ENCODE peak calls at places on chromosomes 2 and 18, in eight cellular contexts. L, P, G, A, V, S, C and T are unnamed samples.

GRCh38 chr18:21110667-21111350 is 804 bp downstream of the ROCK1 start:
- DNase-seq in A (peak; percentile 67), C (peak; percentile 52), L (peak; percentile 80), S (peak; percentile 43), G (peak; percentile 32), P (no peak), V (peak; percentile 37), T (peak; percentile 53)

GRCh38 chr2:32711219-32711618 is 83.4 kb downstream of the TTC27 start:
- DNase-seq in L (no peak), V (peak; percentile 94), C (no peak), A (no peak), G (peak; percentile 82), S (no peak), P (no peak), T (peak; percentile 93)

GRCh38 chr2:102420290-102420689 is 2.7 kb upstream of the IL18RAP start:
- DNase-seq in S (peak; percentile 69), P (no peak), A (no peak), C (no peak), G (no peak), L (no peak), V (no peak), T (no peak)

GRCh38 chr2:27681844-27682243 is 18.2 kb downstream of the SLC4A1AP start:
- DNase-seq in A (no peak), P (no peak), C (peak; percentile 6), V (peak; percentile 69), L (no peak), G (peak; percentile 62), S (no peak), T (peak; percentile 83)

GRCh38 chr2:17661460-17661859 is 92.2 kb downstream of the SMC6 start:
- DNase-seq in P (no peak), G (no peak), S (no peak), C (no peak), V (no peak), A (no peak), L (no peak), T (no peak)

GRCh38 chr2:113075030-113075429 is 7.3 kb downstream of the IL1F10 start:
- DNase-seq in C (no peak), V (no peak), S (no peak), G (no peak), A (no peak), P (no peak), L (no peak), T (no peak)

GRCh38 chr2:20467789-20468548 is 21.1 kb downstream of the RHOB start:
- DNase-seq in L (no peak), C (no peak), A (no peak), S (no peak), V (no peak), P (no peak), G (no peak), T (no peak)

GRCh38 chr2:8837795-8838140 is 355 bp upstream of the KIDINS220 start:
- DNase-seq in G (no peak), C (no peak), P (no peak), V (no peak), L (peak; percentile 3), A (no peak), S (no peak), T (no peak)

GRCh38 chr2:127003028-127003800 is 103.7 kb downstream of the BIN1 start:
- DNase-seq in G (no peak), L (no peak), S (peak; percentile 72), P (no peak), C (no peak), A (peak; percentile 29), V (no peak), T (no peak)

GRCh38 chr2:206488623-206489022 is 45.3 kb downstream of the ADAM23 start:
- DNase-seq in A (no peak), V (no peak), L (no peak), G (no peak), S (no peak), C (no peak), P (no peak), T (no peak)

GRCh38 chr18:44771957-44772917 is 91.5 kb downstream of the SETBP1 start:
- DNase-seq in L (no peak), S (no peak), G (peak; percentile 91), P (no peak), A (peak; percentile 46), C (no peak), V (peak; percentile 24), T (peak; percentile 77)

GRCh38 chr18:26383454-26384270 is 157.4 kb downstream of the TAF4B start:
- DNase-seq in G (peak; percentile 80), C (peak; percentile 55), V (peak; percentile 73), A (no peak), S (peak; percentile 60), L (peak; percentile 68), P (peak; percentile 52), T (peak; percentile 93)

GRCh38 chr2:30487603-30488002 is 40.6 kb downstream of the LCLAT1 start:
- DNase-seq in V (no peak), L (no peak), A (no peak), P (no peak), C (peak; percentile 68), S (no peak), G (no peak), T (no peak)

GRCh38 chr2:235956281-235956970 is 211.8 kb downstream of the GBX2 start:
- DNase-seq in G (no peak), P (no peak), C (no peak), V (no peak), S (no peak), A (no peak), L (no peak), T (no peak)

GRCh38 chr18:45106331-45106774 is 425.7 kb downstream of the SETBP1 start:
- DNase-seq in A (peak; percentile 37), S (no peak), C (no peak), P (no peak), V (peak; percentile 51), G (peak; percentile 55), L (peak; percentile 76), T (peak; percentile 6)

GRCh38 chr18:46570134-46570533 is 86.9 kb downstream of the LOXHD1 start:
- DNase-seq in V (no peak), A (no peak), P (no peak), C (no peak), S (no peak), G (no peak), L (no peak), T (no peak)

GRCh38 chr18:46574000-46574739 is 82.8 kb downstream of the LOXHD1 start:
- DNase-seq in G (no peak), A (no peak), L (no peak), P (no peak), S (no peak), C (no peak), V (no peak), T (no peak)

GRCh38 chr18:46570666-46571065 is 86.4 kb downstream of the LOXHD1 start:
- DNase-seq in G (no peak), P (no peak), L (no peak), S (no peak), C (no peak), V (no peak), A (no peak), T (no peak)

GRCh38 chr18:46573156-46573555 is 83.9 kb downstream of the LOXHD1 start:
- DNase-seq in P (no peak), V (no peak), G (no peak), L (no peak), C (no peak), S (no peak), A (no peak), T (no peak)

DNA sequence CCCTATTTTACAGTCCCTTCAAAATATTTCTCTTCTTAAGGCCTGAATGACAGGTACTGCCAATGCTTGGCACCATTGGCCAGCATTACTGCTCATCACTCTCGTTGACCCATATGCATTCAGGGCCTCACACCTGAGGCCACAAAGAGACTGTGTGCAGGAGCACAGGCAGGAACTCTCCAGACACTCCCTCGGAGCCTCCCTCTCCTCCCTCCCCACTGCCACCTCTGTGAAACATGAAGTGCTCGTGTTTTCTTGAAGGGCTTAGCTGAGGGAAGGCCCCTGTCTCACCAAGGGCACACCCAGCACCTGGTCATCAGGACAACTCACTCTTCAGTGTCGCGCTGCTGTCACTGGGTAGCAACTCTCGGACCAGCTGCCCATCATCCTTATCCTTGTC is 85.3 kb downstream of the LOXHD1 start:
- DNase-seq in S (no peak), A (no peak), V (no peak), P (no peak), C (no peak), G (no peak), L (no peak), T (no peak)
- TF ChIP-seq CTCF in S (no peak), A (no peak), V (no peak), P (no peak), C (no peak), G (no peak), L (no peak), T (no peak)

DNA sequence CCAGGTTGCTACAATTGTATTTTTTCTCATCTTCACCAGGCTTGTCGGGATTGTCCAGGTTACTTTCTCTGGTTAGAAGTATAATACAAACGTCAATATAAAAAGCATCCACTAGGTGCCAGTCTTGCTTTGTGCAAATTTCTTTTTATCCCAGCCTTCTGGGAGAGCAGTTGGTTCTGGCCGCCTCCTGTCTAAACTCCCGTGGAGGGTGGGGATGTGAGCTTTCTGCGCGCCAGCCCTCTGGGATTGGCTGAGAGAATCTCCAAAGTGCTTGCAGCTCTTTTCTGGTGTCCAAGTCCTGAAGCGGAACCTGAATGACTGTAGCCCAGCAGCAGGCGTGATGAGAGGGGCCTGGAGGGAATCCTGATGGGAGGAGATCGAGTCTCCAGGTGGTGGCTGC is 22.4 kb upstream of the TOGARAM2 start:
- DNase-seq in P (peak; percentile 37), S (peak; percentile 67), L (peak; percentile 63), G (peak; percentile 81), A (peak; percentile 32), C (peak; percentile 87), V (peak; percentile 78), T (peak; percentile 93)
- H3K4me3 ChIP-seq in P (no peak overlapping the region), S (no peak overlapping the region), L (no peak overlapping the region), G (no peak overlapping the region), A (no peak overlapping the region), C (no peak overlapping the region), V (no peak overlapping the region), T (no peak overlapping the region)

GRCh38 chr18:12093520-12094257 is at the start of gene ANKRD62:
- DNase-seq in V (no peak), P (no peak), G (no peak), L (no peak), A (no peak), S (peak; percentile 44), C (no peak), T (no peak)

GRCh38 chr18:12091742-12092141 is 1.9 kb upstream of the ANKRD62 start:
- DNase-seq in A (no peak), L (no peak), C (no peak), V (no peak), P (no peak), S (no peak), G (no peak), T (no peak)

GRCh38 chr18:12088096-12088495 is 5.5 kb upstream of the ANKRD62 start:
- DNase-seq in L (no peak), C (no peak), A (no peak), G (no peak), S (no peak), V (no peak), P (no peak), T (no peak)

GRCh38 chr18:12088731-12089375 is 4.8 kb upstream of the ANKRD62 start:
- DNase-seq in A (no peak), L (no peak), P (no peak), S (no peak), C (no peak), V (no peak), G (no peak), T (no peak)

GRCh38 chr18:12092398-12093229 is 1.0 kb upstream of the ANKRD62 start:
- DNase-seq in A (peak; percentile 63), P (peak; percentile 13), S (peak; percentile 72), V (no peak), L (no peak), G (no peak), C (peak; percentile 48), T (no peak)
- TF ChIP-seq CTCF in A (peak; percentile 53), P (peak; percentile 60), S (peak; percentile 83), V (no peak), L (peak; percentile 43), G (no peak), C (no peak), T (peak; percentile 41)

GRCh38 chr2:24816404-24816803 is 23.2 kb downstream of the CENPO start:
- DNase-seq in C (no peak), A (no peak), V (no peak), L (no peak), G (no peak), P (no peak), S (no peak), T (no peak)
- H3K4me3 ChIP-seq in C (no peak overlapping the region), A (no peak overlapping the region), V (no peak overlapping the region), L (no peak overlapping the region), G (no peak overlapping the region), P (no peak overlapping the region), S (no peak overlapping the region), T (no peak overlapping the region)